ENCODE peak calls at places on chromosomes 4 and X, in nine cellular contexts. E is upper lobe of right lung, Q is bronchial epithelial cell, Y is transverse colon, J is tibial nerve, V is PC-9, U is lung, M is IMR-90, C is Peyer's patch. P is an unnamed sample. For H3K27me3, the result is how much of the 10 kb centered on the place peaks cover.

GRCh38 chr4:163694385-163694784 is 199.9 kb downstream of the TMA16 start:
- DNase-seq in M (peak), C (no peak), E (no peak), J (no peak), V (no peak), U (no peak), Y (no peak), Q (peak), P (no peak)

GRCh38 chr4:89674876-89675459 is 162.0 kb downstream of the SNCA start:
- DNase-seq in C (no peak), Q (no peak), V (no peak), E (no peak), J (no peak), M (no peak), U (no peak), Y (no peak), P (no peak)

GRCh38 chr4:70000713-70001112 is 4.9 kb downstream of the STATH start:
- DNase-seq in V (no peak), U (no peak), Y (no peak), M (no peak), E (no peak), C (no peak), Q (no peak), J (no peak), P (no peak)

GRCh38 chr4:168589154-168589553 is 92.3 kb downstream of the PALLD start:
- DNase-seq in U (no peak), Y (no peak), M (peak), Q (peak), E (no peak), C (no peak), J (no peak), V (peak), P (no peak)

GRCh38 chr4:109939153-109939552 is 26.5 kb downstream of the EGF start:
- DNase-seq in J (no peak), M (no peak), V (no peak), Q (no peak), Y (no peak), C (no peak), E (no peak), U (no peak), P (no peak)

GRCh38 chrX:107205770-107206696 is at the start of the genes DNAAF6 and NUP62CL:
- DNase-seq in M (no peak), J (no peak), Q (peak), Y (peak), E (peak), U (peak), C (peak), V (peak), P (no peak)

GRCh38 chr4:152106113-152106763 is 345.4 kb upstream of the GATB start:
- DNase-seq in U (peak), V (peak), M (peak), Q (peak), J (peak), Y (peak), E (no peak), C (peak), P (peak)

GRCh38 chr4:144705861-144706590 is 60.1 kb downstream of the HHIP start:
- DNase-seq in M (no peak), Y (no peak), Q (no peak), V (no peak), U (no peak), E (no peak), J (no peak), C (no peak), P (no peak)

GRCh38 chr4:138851626-138852443 is 163.7 kb upstream of the NOCT start:
- DNase-seq in Y (no peak), V (no peak), M (peak), U (no peak), J (no peak), C (no peak), E (no peak), Q (peak), P (no peak)

GRCh38 chrX:153688900-153689590 is 1.3 kb downstream of the SLC6A8 start:
- DNase-seq in Y (no peak), M (peak), E (no peak), J (no peak), U (no peak), Q (no peak), C (no peak), V (peak), P (no peak)

GRCh38 chrX:22063284-22063683 is 31.2 kb downstream of the PHEX start:
- DNase-seq in J (no peak), Y (no peak), U (no peak), C (peak), M (no peak), Q (no peak), E (no peak), V (no peak), P (no peak)

GRCh38 chrX:110086162-110086915 is 83.4 kb downstream of the TMEM164 start:
- DNase-seq in Q (peak), V (no peak), U (no peak), C (no peak), E (no peak), J (no peak), M (peak), Y (no peak), P (peak)

GRCh38 chr4:103786014-103786413 is 66.2 kb upstream of the TACR3 start:
- DNase-seq in Y (no peak), V (peak), U (no peak), J (no peak), E (no peak), C (no peak), M (no peak), Q (peak), P (no peak)

GRCh38 chr4:175953960-175954521 is 111.6 kb upstream of the WDR17 start:
- DNase-seq in V (no peak), J (no peak), Y (no peak), U (no peak), Q (no peak), E (no peak), C (no peak), M (no peak), P (no peak)

GRCh38 chrX:42818151-42818921 is 40.4 kb upstream of the PPP1R2C start:
- DNase-seq in U (no peak), Q (no peak), M (no peak), C (no peak), J (no peak), Y (no peak), E (no peak), V (no peak), P (no peak)

GRCh38 chrX:34382416-34382815 is 250.3 kb upstream of the FAM47A start:
- DNase-seq in J (no peak), Q (no peak), M (no peak), Y (no peak), E (no peak), U (no peak), C (no peak), V (no peak), P (no peak)

GRCh38 chrX:102892103-102892502 is 45.0 kb upstream of the RAB40AL start:
- DNase-seq in C (no peak), M (no peak), V (no peak), U (no peak), Q (peak), E (no peak), Y (no peak), J (no peak), P (no peak)

GRCh38 chr4:152257601-152258066 is 278.3 kb downstream of the FBXW7 start:
- DNase-seq in U (no peak), J (no peak), M (peak), V (no peak), C (no peak), E (no peak), Q (peak), Y (no peak), P (no peak)

GRCh38 chrX:66005832-66006449 is 33.9 kb downstream of the VSIG4 start:
- DNase-seq in J (no peak), Y (no peak), V (no peak), E (no peak), C (no peak), Q (no peak), M (no peak), U (no peak), P (no peak)

DNA sequence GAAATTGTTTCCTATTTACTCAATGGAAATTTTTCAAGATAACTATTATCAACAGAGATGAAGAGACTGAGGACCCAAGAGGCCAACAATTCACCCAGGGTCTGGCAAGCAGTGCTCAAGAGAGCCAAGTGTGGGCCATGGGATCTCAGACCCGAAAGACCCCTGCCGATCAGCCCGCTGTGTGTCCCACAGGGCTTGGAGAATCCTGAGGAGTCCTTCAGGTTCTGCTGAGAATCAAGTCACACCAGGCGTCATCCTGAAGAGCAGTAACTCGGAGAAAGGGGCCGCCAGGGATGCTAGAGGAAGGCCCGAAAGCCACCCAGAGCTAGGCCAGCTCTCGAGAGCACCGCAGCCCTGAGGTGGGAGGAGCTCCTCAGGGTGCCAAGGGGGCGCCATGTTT is 48.7 kb downstream of the FGFRL1 start:
- DNase-seq in C (peak), E (no peak), U (no peak), M (no peak), Y (no peak), Q (no peak), V (no peak), J (no peak), P (no peak)
- H3K27me3 ChIP-seq in C (under half), E (under half), U (under half), M (half or more), Y (half or more), Q (under half), V (half or more), J (under half), P (under half)

GRCh38 chrX:47513697-47514085 is 30.7 kb upstream of the ZNF41 start:
- DNase-seq in E (no peak), U (no peak), M (no peak), Q (no peak), J (no peak), Y (no peak), V (no peak), C (no peak), P (no peak)
- H3K4me3 ChIP-seq in E (peak), U (no peak), M (peak), Q (peak), J (no peak), Y (peak), V (no peak), C (peak), P (peak)

GRCh38 chrX:122856205-122856604 is 327.9 kb upstream of the GRIA3 start:
- DNase-seq in U (no peak), V (no peak), E (no peak), C (no peak), M (no peak), J (no peak), Q (no peak), Y (no peak), P (no peak)

GRCh38 chrX:122857734-122858133 is 326.3 kb upstream of the GRIA3 start:
- DNase-seq in M (no peak), Y (no peak), C (no peak), U (no peak), V (no peak), E (no peak), J (no peak), Q (no peak), P (no peak)
- TF ChIP-seq CTCF in M (no peak), Y (no peak), C (no peak), U (no peak), V (no peak), E (no peak), J (no peak), Q (no peak), P (no peak)

GRCh38 chr4:188145626-188146025 is 6.4 kb downstream of the TRIML1 start:
- DNase-seq in E (no peak), V (no peak), J (no peak), C (no peak), Y (no peak), Q (no peak), U (no peak), M (peak), P (no peak)

GRCh38 chr4:188147776-188148175 is 8.5 kb downstream of the TRIML1 start:
- DNase-seq in V (no peak), C (no peak), E (no peak), J (no peak), Y (no peak), U (no peak), Q (no peak), M (no peak), P (no peak)

GRCh38 chr4:188143731-188144130 is 4.5 kb downstream of the TRIML1 start:
- DNase-seq in C (no peak), U (no peak), E (no peak), J (no peak), Y (no peak), V (no peak), M (no peak), Q (no peak), P (no peak)

GRCh38 chr4:188147176-188147575 is 7.9 kb downstream of the TRIML1 start:
- DNase-seq in M (no peak), V (no peak), Y (no peak), Q (no peak), J (no peak), E (no peak), U (no peak), C (no peak), P (no peak)

DNA sequence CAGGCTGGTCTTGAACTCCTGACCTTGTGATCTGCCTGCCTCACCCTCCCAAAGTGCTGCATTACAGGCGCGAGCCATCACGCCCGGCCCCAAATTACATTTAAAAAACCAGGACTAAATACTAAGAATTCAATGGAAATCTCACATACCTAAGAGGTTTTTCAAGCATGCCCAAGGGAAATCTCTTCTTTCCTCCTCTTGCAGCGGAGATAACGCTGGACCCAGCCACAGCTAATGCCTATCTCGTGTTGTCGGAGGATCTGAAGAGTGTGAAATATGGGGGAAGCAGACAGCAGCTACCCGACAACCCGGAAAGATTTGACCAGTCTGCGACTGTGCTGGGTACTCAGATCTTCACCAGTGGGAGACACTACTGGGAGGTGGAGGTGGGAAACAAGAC is 7.4 kb downstream of the TRIML1 start:
- DNase-seq in V (no peak), Y (no peak), J (no peak), M (no peak), U (no peak), Q (no peak), C (no peak), E (no peak), P (no peak)
- H3K27me3 ChIP-seq in V (under half), Y (under half), J (under half), M (under half), U (under half), Q (under half), C (under half), E (under half), P (under half)

DNA sequence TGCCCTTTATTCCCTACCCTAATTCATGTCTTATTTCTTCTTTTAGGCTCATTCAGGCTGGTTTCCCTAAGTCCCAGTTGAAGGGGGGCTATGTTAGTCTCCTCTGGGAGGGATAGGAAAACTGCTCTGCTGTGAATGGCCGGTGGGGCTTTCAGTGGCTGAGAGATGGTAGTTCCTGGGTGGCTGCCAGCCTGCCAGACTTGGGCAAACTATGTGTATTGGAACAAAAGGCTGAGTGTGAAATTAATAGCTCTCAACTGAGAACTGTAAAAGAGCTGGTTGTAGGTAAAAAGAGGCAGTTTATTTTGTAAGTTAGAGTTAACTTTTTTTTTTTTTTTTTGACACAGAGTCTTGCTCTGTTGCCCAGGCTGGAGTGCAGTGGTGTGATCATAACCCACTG is 28.8 kb downstream of the ARHGAP10 start:
- DNase-seq in Q (no peak), J (peak), E (no peak), U (no peak), C (no peak), Y (peak), M (no peak), V (no peak), P (no peak)
- H3K4me3 ChIP-seq in Q (no peak), J (no peak), E (no peak), U (no peak), C (no peak), Y (no peak), M (no peak), V (no peak), P (no peak)